ENCODE peak calls at places on chromosomes 5 and 9, in nine cellular contexts. Z is stimulated activated CD4-positive, alpha-beta T cell treated with anti-CD3 and anti-CD28 coated beads, Interleukin-4, amount 100 ng/mL, for 24 hours; E is bronchial epithelial cell; A is CD4-positive, alpha-beta T cell; H is mucosa of descending colon; R is tibial nerve; X is EH; Q is stimulated activated CD8-positive, alpha-beta memory T cell treated with anti-CD3 and anti-CD28 coated beads, Interleukin-4, amount 100 ng/mL, for 1 hour; V is NB4. Y is an unnamed sample.

GRCh38 chr5:137129906-137130680 is 369.0 kb downstream of the SPOCK1 start:
- DNase-seq in Z (no peak), E (no peak), A (no peak), H (no peak), R (no peak), X (no peak), Q (no peak), V (no peak), Y (no peak)

GRCh38 chr5:76475358-76475757 is 72.3 kb downstream of the IQGAP2 start:
- DNase-seq in Z (no peak), E (no peak), A (no peak), H (no peak), R (no peak), X (no peak), Q (no peak), V (no peak), Y (no peak)

GRCh38 chr5:122129332-122129731 is at the start of gene ZNF474:
- DNase-seq in Z (no peak), E (peak; percentile 98), A (no peak), H (no peak), R (peak; percentile 55), X (peak; percentile 98), Q (no peak), V (no peak), Y (peak; percentile 94)

GRCh38 chr5:78879541-78879940 is 105.6 kb downstream of the ARSB start:
- DNase-seq in Z (no peak), E (no peak), A (no peak), H (no peak), R (no peak), X (no peak), Q (no peak), V (no peak), Y (no peak)

GRCh38 chr5:80623911-80624457 is 30.5 kb upstream of the MSH3 start:
- DNase-seq in Z (no peak), E (no peak), A (no peak), H (no peak), R (no peak), X (no peak), Q (no peak), V (peak; percentile 10), Y (no peak)

GRCh38 chr5:98581416-98581999 is 192.0 kb upstream of the RGMB start:
- DNase-seq in Z (no peak), E (no peak), A (no peak), H (no peak), R (no peak), X (peak; percentile 93), Q (no peak), V (no peak), Y (peak; percentile 47)

GRCh38 chr9:128276574-128277270 is 646 bp downstream of the SWI5 start:
- DNase-seq in Z (no peak), E (peak; percentile 21), A (no peak), H (no peak), R (peak; percentile 37), X (peak; percentile 60), Q (no peak), V (no peak), Y (peak; percentile 58)

GRCh38 chr9:112061152-112061740 is 113.9 kb downstream of the SUSD1 start:
- DNase-seq in Z (peak; percentile 25), E (peak; percentile 96), A (no peak), H (no peak), R (peak; percentile 44), X (peak; percentile 97), Q (no peak), V (peak; percentile 89), Y (peak; percentile 98)

GRCh38 chr9:126690431-126691051 is 76.8 kb downstream of the LMX1B start:
- DNase-seq in Z (peak; percentile 67), E (peak; percentile 25), A (peak; percentile 37), H (no peak), R (no peak), X (peak; percentile 17), Q (no peak), V (peak; percentile 38), Y (no peak)

GRCh38 chr5:134545070-134545868 is 19.8 kb downstream of the JADE2 start:
- DNase-seq in Z (no peak), E (no peak), A (no peak), H (no peak), R (peak; percentile 60), X (no peak), Q (no peak), V (peak; percentile 95), Y (no peak)

GRCh38 chr5:55758714-55759113 is 20.9 kb downstream of the DDX4 start:
- DNase-seq in Z (no peak), E (no peak), A (no peak), H (no peak), R (no peak), X (no peak), Q (no peak), V (no peak), Y (no peak)

GRCh38 chr9:77829440-77829839 is 181.3 kb upstream of the GNA14 start:
- DNase-seq in Z (no peak), E (no peak), A (no peak), H (no peak), R (no peak), X (peak; percentile 33), Q (no peak), V (no peak), Y (no peak)

GRCh38 chr5:139982157-139982974 is 60.7 kb downstream of the NRG2 start:
- DNase-seq in Z (no peak), E (peak; percentile 54), A (no peak), H (no peak), R (peak; percentile 25), X (peak; percentile 88), Q (no peak), V (no peak), Y (peak; percentile 36)

GRCh38 chr5:53503819-53504218 is 23.4 kb downstream of the FST start:
- DNase-seq in Z (no peak), E (no peak), A (no peak), H (no peak), R (no peak), X (peak; percentile 22), Q (no peak), V (no peak), Y (no peak)

GRCh38 chr5:147628054-147628895 is 118.4 kb upstream of the DPYSL3 start:
- DNase-seq in Z (peak; percentile 58), E (peak; percentile 71), A (peak; percentile 25), H (no peak), R (peak; percentile 87), X (peak; percentile 67), Q (peak; percentile 6), V (peak; percentile 65), Y (peak; percentile 65)

GRCh38 chr9:97504381-97505216 is 3.1 kb downstream of the TMOD1 start:
- DNase-seq in Z (no peak), E (no peak), A (no peak), H (no peak), R (no peak), X (peak; percentile 7), Q (no peak), V (no peak), Y (no peak)

GRCh38 chr5:122434120-122434519 is 122.1 kb downstream of the SNCAIP start:
- DNase-seq in Z (no peak), E (no peak), A (no peak), H (no peak), R (no peak), X (no peak), Q (no peak), V (no peak), Y (no peak)

GRCh38 chr5:78534148-78535009 is 114.2 kb downstream of the LHFPL2 start:
- DNase-seq in Z (no peak), E (no peak), A (no peak), H (no peak), R (peak; percentile 38), X (peak; percentile 42), Q (no peak), V (peak; percentile 53), Y (peak; percentile 66)

GRCh38 chr9:120570296-120570695 is 9.7 kb downstream of the CDK5RAP2 start:
- DNase-seq in Z (no peak), E (no peak), A (no peak), H (no peak), R (no peak), X (no peak), Q (no peak), V (no peak), Y (no peak)

GRCh38 chr9:80995759-80996158 is 693.6 kb downstream of the TLE1 start:
- DNase-seq in Z (no peak), E (peak; percentile 82), A (no peak), H (no peak), R (no peak), X (peak; percentile 26), Q (no peak), V (no peak), Y (peak; percentile 90)

Y was measured in EL.